ENCODE peak calls at places on chromosomes 3 and 15, in six cellular contexts. X, K, S, O, F and D are unnamed samples.

GRCh38 chr15:51888593-51889195 is 59.2 kb downstream of the TMOD3 start:
- DNase-seq in X (peak; percentile 45), K (peak; percentile 36), S (no peak), O (no peak), F (peak; percentile 64), D (no peak)

GRCh38 chr3:81758275-81758674 is 3.2 kb downstream of the GBE1 start:
- DNase-seq in X (peak; percentile 53), K (no peak), S (no peak), O (peak; percentile 55), F (peak; percentile 83), D (no peak)

GRCh38 chr3:46586738-46587246 is 20.7 kb upstream of the LRRC2 start:
- DNase-seq in X (no peak), K (no peak), S (no peak), O (no peak), F (no peak), D (no peak)

GRCh38 chr3:156676467-156677119 is 2.2 kb downstream of the TIPARP start:
- DNase-seq in X (no peak), K (peak; percentile 20), S (no peak), O (peak; percentile 54), F (peak; percentile 71), D (peak; percentile 8)

GRCh38 chr15:52252781-52253180 is 42.8 kb downstream of the MYO5C start:
- DNase-seq in X (peak; percentile 74), K (peak; percentile 74), S (peak; percentile 23), O (peak; percentile 94), F (peak; percentile 96), D (peak; percentile 92)

GRCh38 chr15:64213646-64214045 is 50.8 kb upstream of the PPIB start:
- DNase-seq in X (no peak), K (no peak), S (no peak), O (no peak), F (no peak), D (no peak)

GRCh38 chr3:197835509-197835908 is 44.5 kb downstream of the LRCH3 start:
- DNase-seq in X (no peak), K (no peak), S (peak; percentile 28), O (no peak), F (no peak), D (no peak)

GRCh38 chr15:60906275-60906674 is 322.8 kb downstream of the RORA start:
- DNase-seq in X (no peak), K (peak; percentile 4), S (no peak), O (no peak), F (no peak), D (no peak)

GRCh38 chr3:54931182-54931581 is 3.3 kb upstream of the LRTM1 start:
- DNase-seq in X (no peak), K (no peak), S (no peak), O (no peak), F (no peak), D (no peak)

GRCh38 chr3:68148471-68148870 is 494.1 kb upstream of the SUCLG2 start:
- DNase-seq in X (no peak), K (no peak), S (no peak), O (no peak), F (no peak), D (no peak)

GRCh38 chr15:95624100-95624499 is 706.4 kb upstream of the NR2F2 start:
- DNase-seq in X (no peak), K (no peak), S (no peak), O (no peak), F (no peak), D (no peak)

GRCh38 chr3:171379281-171379680 is 80.9 kb downstream of the TNIK start:
- DNase-seq in X (peak; percentile 17), K (no peak), S (no peak), O (peak; percentile 5), F (peak; percentile 56), D (no peak)

GRCh38 chr15:67120839-67121540 is 55.6 kb downstream of the SMAD3 start:
- DNase-seq in X (peak; percentile 62), K (peak; percentile 70), S (peak; percentile 95), O (peak; percentile 95), F (peak; percentile 90), D (peak; percentile 78)

GRCh38 chr3:193938613-193939012 is 197.3 kb upstream of the HES1 start:
- DNase-seq in X (no peak), K (peak; percentile 95), S (no peak), O (no peak), F (no peak), D (no peak)

GRCh38 chr15:92779874-92780273 is 120.2 kb upstream of the CHD2 start:
- DNase-seq in X (no peak), K (no peak), S (no peak), O (no peak), F (no peak), D (no peak)

GRCh38 chr3:39296197-39297077 is 16.6 kb upstream of the CX3CR1 start:
- DNase-seq in X (no peak), K (peak; percentile 24), S (no peak), O (no peak), F (no peak), D (no peak)

GRCh38 chr15:81880833-81881232 is 165.0 kb downstream of the MEX3B start:
- DNase-seq in X (no peak), K (no peak), S (no peak), O (no peak), F (no peak), D (no peak)

GRCh38 chr15:37517506-37517905 is 416.9 kb upstream of the TMCO5A start:
- DNase-seq in X (no peak), K (no peak), S (no peak), O (no peak), F (no peak), D (no peak)

GRCh38 chr3:166405465-166405864 is 568.2 kb upstream of the BCHE start:
- DNase-seq in X (no peak), K (no peak), S (no peak), O (no peak), F (no peak), D (no peak)